ENCODE peak calls at places on chromosomes 16 and 17, in seven cellular contexts. K, H, V, B, G, O and C are unnamed samples.

GRCh38 chr16:3171181-3171854 is 16.7 kb upstream of the OR1F1 start:
- DNase-seq in G (no peak), B (no peak), O (no peak), H (peak), K (no peak), V (no peak), C (no peak)

GRCh38 chr17:78962345-78962983 is 17.3 kb downstream of the LGALS3BP start:
- DNase-seq in O (no peak), V (peak), H (no peak), K (no peak), G (no peak), B (no peak), C (peak)

GRCh38 chr17:38885044-38885727 is 15.3 kb downstream of the LASP1 start:
- DNase-seq in V (no peak), G (no peak), B (no peak), K (no peak), O (no peak), H (no peak), C (no peak)

GRCh38 chr17:79057727-79058400 is 16.8 kb upstream of the ENGASE start:
- DNase-seq in H (no peak), G (no peak), B (peak), V (no peak), K (no peak), O (no peak), C (no peak)

GRCh38 chr16:4733747-4734062 is 366 bp downstream of the ANKS3 start:
- DNase-seq in B (no peak), O (no peak), H (no peak), G (peak), K (no peak), V (no peak), C (no peak)

GRCh38 chr16:69114346-69114975 is 9.0 kb downstream of the HAS3 start:
- DNase-seq in H (no peak), B (peak), V (no peak), O (no peak), K (no peak), G (no peak), C (no peak)

GRCh38 chr17:81094744-81095607 is 60.0 kb downstream of the BAIAP2 start:
- DNase-seq in H (peak), K (peak), B (no peak), O (peak), G (peak), V (peak), C (peak)

GRCh38 chr16:977096-977701 is 4.4 kb upstream of the SOX8 start:
- DNase-seq in V (no peak), G (no peak), K (no peak), H (no peak), O (no peak), B (no peak), C (no peak)

GRCh38 chr16:28526201-28527099 is 12.3 kb downstream of the NUPR1 start:
- DNase-seq in O (no peak), K (no peak), V (no peak), B (no peak), G (no peak), H (no peak), C (no peak)

GRCh38 chr17:67995568-67996191 is 589 bp downstream of the C17orf58 start:
- DNase-seq in H (no peak), G (no peak), V (no peak), B (peak), O (no peak), K (no peak), C (no peak)

GRCh38 chr16:77652399-77652798 is 69.9 kb upstream of the NUDT7 start:
- DNase-seq in B (no peak), G (no peak), V (no peak), K (no peak), H (no peak), O (no peak), C (no peak)

GRCh38 chr17:56809106-56809819 is 24.5 kb downstream of the C17orf67 start:
- DNase-seq in B (no peak), O (no peak), K (no peak), V (no peak), G (no peak), H (no peak), C (no peak)

GRCh38 chr16:11107781-11108465 is 148.1 kb downstream of the SOCS1 start:
- DNase-seq in V (peak), B (no peak), H (no peak), O (no peak), K (peak), G (no peak), C (peak)

GRCh38 chr16:6018848-6019489 is 921.4 kb upstream of the EEF2KMT start:
- DNase-seq in O (no peak), K (no peak), V (no peak), H (no peak), G (no peak), B (no peak), C (no peak)

GRCh38 chr16:3029499-3030127 is 5.8 kb downstream of the THOC6 start:
- DNase-seq in O (no peak), K (peak), H (no peak), B (no peak), V (no peak), G (no peak), C (no peak)

GRCh38 chr17:66549312-66549705 is 246.9 kb downstream of the PRKCA start:
- DNase-seq in V (peak), O (no peak), G (no peak), B (no peak), K (peak), H (no peak), C (peak)

GRCh38 chr16:88533945-88534641 is 36.1 kb upstream of the ZC3H18 start:
- DNase-seq in O (peak), G (peak), K (peak), B (peak), V (no peak), H (peak), C (peak)

GRCh38 chr16:85537795-85538401 is 75.2 kb upstream of the GSE1 start:
- DNase-seq in O (no peak), H (no peak), B (no peak), K (no peak), V (no peak), G (no peak), C (no peak)